ENCODE peak calls at places on chromosomes 4 and X, in nine cellular contexts. V is fibroblast of the aortic adventitia, K is choroid plexus epithelial cell, G is GM12864, T is ovary, P is bronchial epithelial cell, Y is MM.1S, S is lung, H is fibroblast of mammary gland. E is an unnamed sample.
A peak's percentile ranks its signal among the peaks of the same experiment; 100 is the strongest.

GRCh38 chrX:132041016-132041415 is 17.9 kb downstream of the STK26 start:
- DNase-seq in V (no peak), S (no peak), K (peak; percentile 24), P (peak; percentile 57), T (no peak), G (no peak), H (peak; percentile 28), Y (no peak), E (no peak)

GRCh38 chr4:91471280-91471679 is 832.5 kb upstream of the GRID2 start:
- DNase-seq in K (no peak), H (no peak), T (no peak), G (no peak), S (no peak), P (no peak), V (no peak), Y (no peak), E (no peak)

GRCh38 chrX:132219343-132219768 is at the start of gene RAP2C:
- DNase-seq in G (no peak), K (peak; percentile 70), P (peak; percentile 62), V (peak; percentile 61), H (peak; percentile 72), T (peak; percentile 72), S (peak; percentile 82), Y (peak; percentile 71), E (peak; percentile 82)

GRCh38 chr4:151524610-151525009 is 115.6 kb downstream of the FHIP1A start:
- DNase-seq in S (no peak), K (no peak), P (peak; percentile 91), H (no peak), Y (peak; percentile 66), T (no peak), V (no peak), G (no peak), E (no peak)

GRCh38 chr4:94256833-94257232 is 49.2 kb downstream of the SMARCAD1 start:
- DNase-seq in P (no peak), K (peak; percentile 29), Y (peak; percentile 17), H (peak; percentile 8), G (no peak), S (no peak), V (no peak), T (no peak), E (no peak)

GRCh38 chrX:12159799-12160198 is 21.5 kb downstream of the FRMPD4 start:
- DNase-seq in S (no peak), P (no peak), V (no peak), T (no peak), H (no peak), Y (no peak), K (no peak), G (no peak), E (no peak)

GRCh38 chr4:109184421-109184956 is 118.0 kb downstream of the COL25A1 start:
- DNase-seq in T (no peak), V (peak; percentile 2), S (no peak), K (peak; percentile 12), H (no peak), P (no peak), Y (no peak), G (no peak), E (no peak)

GRCh38 chr4:10456270-10457254 is 664 bp downstream of the ZNF518B start:
- DNase-seq in S (peak; percentile 42), Y (peak; percentile 50), G (peak; percentile 10), P (peak; percentile 29), H (peak; percentile 54), V (peak; percentile 56), K (peak; percentile 72), T (peak; percentile 36), E (peak; percentile 80)

GRCh38 chr4:100933628-100934027 is 413.7 kb downstream of the PPP3CA start:
- DNase-seq in P (peak; percentile 29), H (peak; percentile 80), V (peak; percentile 66), K (peak; percentile 82), S (no peak), Y (no peak), T (no peak), G (no peak), E (no peak)

GRCh38 chr4:16693040-16693506 is 205.4 kb downstream of the LDB2 start:
- DNase-seq in H (peak; percentile 62), P (no peak), V (peak; percentile 62), K (no peak), Y (no peak), G (no peak), T (peak; percentile 70), S (no peak), E (no peak)

GRCh38 chr4:182062458-182062857 is 180.7 kb upstream of the TENM3 start:
- DNase-seq in K (peak; percentile 23), H (no peak), G (no peak), S (no peak), V (no peak), P (no peak), Y (no peak), T (no peak), E (no peak)

GRCh38 chrX:68396953-68397352 is 36.3 kb downstream of the OPHN1 start:
- DNase-seq in H (no peak), P (no peak), S (no peak), Y (no peak), K (peak; percentile 14), V (peak; percentile 57), T (no peak), G (no peak), E (no peak)

GRCh38 chr4:16896871-16897270 is 1.6 kb downstream of the LDB2 start:
- DNase-seq in V (peak; percentile 91), K (peak; percentile 87), G (no peak), H (peak; percentile 84), Y (no peak), S (no peak), T (no peak), P (no peak), E (no peak)

GRCh38 chr4:115376866-115377265 is 263.4 kb upstream of the NDST4 start:
- DNase-seq in K (no peak), H (no peak), V (no peak), P (no peak), G (no peak), T (no peak), Y (no peak), S (no peak), E (no peak)

GRCh38 chr4:5409237-5409636 is 299.1 kb downstream of the EVC2 start:
- DNase-seq in V (no peak), P (peak; percentile 33), K (no peak), S (no peak), G (no peak), Y (no peak), H (peak; percentile 5), T (no peak), E (no peak)

GRCh38 chrX:96776966-96777365 is 92.3 kb downstream of the DIAPH2 start:
- DNase-seq in P (no peak), V (peak; percentile 18), S (no peak), Y (no peak), G (no peak), H (peak; percentile 19), K (peak; percentile 11), T (no peak), E (no peak)
- TF ChIP-seq CTCF in P (no peak), V (no peak), S (no peak), Y (no peak), G (no peak), H (no peak), K (no peak), T (no peak), E (no peak)

GRCh38 chr4:123479944-123480343 is 83.3 kb downstream of the SPRY1 start:
- DNase-seq in T (no peak), V (no peak), H (peak; percentile 46), Y (no peak), G (no peak), S (peak; percentile 53), K (peak; percentile 32), P (peak; percentile 74), E (no peak)
- H3K4me3 ChIP-seq in T (no peak overlapping the region), V (no peak overlapping the region), H (no peak overlapping the region), Y (no peak overlapping the region), G (no peak overlapping the region), S (no peak overlapping the region), K (no peak overlapping the region), P (no peak overlapping the region), E (no peak overlapping the region)

DNA sequence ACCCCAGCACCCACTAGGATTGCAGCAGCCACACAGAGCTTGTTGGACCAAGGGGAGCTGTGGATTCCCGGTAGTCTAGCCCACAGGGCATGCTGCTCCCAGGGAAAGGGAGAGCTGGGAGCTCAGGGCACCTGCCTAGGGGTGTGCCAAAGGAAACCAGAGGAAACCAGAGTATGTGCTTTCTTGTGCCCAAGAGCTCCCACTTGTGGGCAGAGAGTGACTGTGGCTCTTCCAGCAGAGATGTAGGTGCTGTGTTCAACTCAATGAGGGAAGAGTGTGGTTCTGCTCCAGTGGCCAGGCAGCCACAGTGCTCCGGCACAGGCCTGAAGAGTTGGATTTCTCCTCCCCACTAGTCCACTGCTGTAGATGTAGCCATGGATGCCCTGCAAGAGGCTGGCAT is 1050.0 kb upstream of the INTU start:
- DNase-seq in S (no peak), Y (peak; percentile 14), H (peak; percentile 6), P (peak; percentile 29), V (no peak), T (no peak), K (peak; percentile 23), G (no peak), E (peak; percentile 2)
- TF ChIP-seq CTCF in S (no peak), Y (peak; percentile 29), H (peak; percentile 22), P (peak; percentile 72), V (no peak), T (no peak), K (peak; percentile 52), G (peak; percentile 10), E (no peak)

GRCh38 chrX:25002658-25003015 is 13.1 kb downstream of the ARX start:
- DNase-seq in G (no peak), Y (no peak), V (no peak), T (peak; percentile 37), P (no peak), K (no peak), S (no peak), H (no peak), E (no peak)

GRCh38 chrX:25004485-25005032 is 11.2 kb downstream of the ARX start:
- DNase-seq in K (no peak), T (peak; percentile 45), H (no peak), S (no peak), V (no peak), G (no peak), Y (no peak), P (no peak), E (no peak)

GRCh38 chrX:25004040-25004439 is 11.7 kb downstream of the ARX start:
- DNase-seq in T (no peak), Y (no peak), H (no peak), G (no peak), K (no peak), V (no peak), S (no peak), P (no peak), E (no peak)

GRCh38 chrX:25001808-25002657 is 13.7 kb downstream of the ARX start:
- DNase-seq in S (no peak), G (no peak), V (no peak), K (no peak), P (no peak), H (no peak), Y (no peak), T (peak; percentile 66), E (no peak)

DNA sequence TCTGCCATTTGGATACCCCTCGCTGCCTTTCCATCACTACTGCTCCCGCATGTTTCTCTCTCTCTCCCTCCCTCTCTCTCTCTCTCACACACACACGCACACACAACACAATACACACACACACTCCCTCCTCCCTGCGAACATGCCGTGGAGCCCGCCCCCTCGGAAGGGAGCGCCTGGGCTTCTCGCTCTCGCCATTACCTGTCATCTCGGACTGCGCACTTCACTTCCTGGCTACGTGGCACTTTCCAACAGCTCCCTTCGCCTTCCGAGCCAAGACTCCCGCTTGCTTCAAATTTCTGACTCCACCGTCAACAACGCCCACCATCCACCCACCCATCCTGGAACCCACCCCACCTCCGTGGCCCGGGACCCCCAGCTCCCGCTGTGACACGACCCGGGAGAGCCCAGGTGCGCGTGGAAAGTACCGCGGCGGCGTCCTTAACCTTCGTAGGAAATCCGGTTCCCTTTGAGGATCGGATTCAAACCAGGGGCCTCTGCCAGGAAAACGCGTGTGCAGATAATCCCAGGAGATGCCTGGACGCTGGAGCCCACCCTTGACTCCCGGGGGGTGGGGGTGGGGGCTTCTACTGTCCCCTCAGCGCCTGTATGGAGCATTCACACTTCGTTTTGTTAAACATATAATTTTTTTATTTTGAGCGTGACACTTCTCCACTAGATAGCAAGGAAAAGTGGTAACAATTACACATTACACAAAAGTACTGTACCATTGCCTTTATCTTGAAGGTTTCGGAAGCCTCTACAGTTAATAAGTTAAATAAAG is 12.5 kb downstream of the ARX start:
- DNase-seq in S (no peak), G (no peak), P (peak; percentile 17), V (no peak), K (no peak), H (no peak), T (peak; percentile 76), Y (no peak), E (peak; percentile 23)
- H3K4me3 ChIP-seq in S (peak overlapping the region; percentile 36), G (no peak overlapping the region), P (peak overlapping the region; percentile 36), V (no peak overlapping the region), K (peak overlapping the region; percentile 31), H (no peak overlapping the region), T (peak overlapping the region; percentile 28), Y (no peak overlapping the region), E (peak overlapping the region; percentile 40)

E was measured in GM12865.